ENCODE peak calls at places on chromosomes 3 and 15, in four cellular contexts. T is ovary, U is GM12878, K is tibial nerve. Q is an unnamed sample.

GRCh38 chr15:62503451-62503850 is 338.4 kb upstream of the C2CD4B start:
- DNase-seq in T (no peak), K (no peak), U (no peak), Q (no peak)

GRCh38 chr3:12175844-12176453 is 17.2 kb upstream of the TIMP4 start:
- DNase-seq in T (peak; percentile 76), K (peak; percentile 56), U (no peak), Q (peak; percentile 73)

GRCh38 chr3:29560031-29560430 is 279.2 kb downstream of the RBMS3 start:
- DNase-seq in K (no peak), U (no peak), T (no peak), Q (no peak)

GRCh38 chr3:100629728-100630127 is 20.3 kb downstream of the ADGRG7 start:
- DNase-seq in U (no peak), T (no peak), K (no peak), Q (no peak)

GRCh38 chr3:36992806-36993325 is at the start of gene EPM2AIP1:
- DNase-seq in K (no peak), T (peak; percentile 97), U (no peak), Q (no peak)

GRCh38 chr15:82936966-82937647 is 15.4 kb downstream of the HOMER2 start:
- DNase-seq in U (no peak), K (no peak), T (no peak), Q (no peak)

GRCh38 chr15:69092159-69092558 is 68.3 kb upstream of the GLCE start:
- DNase-seq in T (no peak), U (no peak), K (no peak), Q (no peak)

GRCh38 chr3:129315386-129315991 is 36.8 kb downstream of the HMCES start:
- DNase-seq in T (peak; percentile 67), U (no peak), K (no peak), Q (peak; percentile 44)

GRCh38 chr3:111252795-111253194 is 181.2 kb downstream of the NECTIN3 start:
- DNase-seq in T (no peak), U (no peak), K (no peak), Q (no peak)

GRCh38 chr3:135325726-135326245 is 530.7 kb downstream of the EPHB1 start:
- DNase-seq in T (no peak), U (no peak), K (no peak), Q (no peak)

GRCh38 chr15:19987389-19988048 is 554.1 kb downstream of the GOLGA6L6 start:
- DNase-seq in K (no peak), U (no peak), T (no peak), Q (no peak)

GRCh38 chr3:87320748-87321634 is 44.6 kb upstream of the POU1F1 start:
- DNase-seq in U (no peak), K (no peak), T (no peak), Q (no peak)

GRCh38 chr3:114393367-114394072 is 99.7 kb downstream of the TIGIT start:
- DNase-seq in K (no peak), U (no peak), T (no peak), Q (no peak)

GRCh38 chr3:13492048-13492447 is 11.9 kb downstream of the HDAC11 start:
- DNase-seq in K (no peak), U (no peak), T (peak; percentile 11), Q (no peak)

GRCh38 chr3:179473565-179473964 is 22.3 kb upstream of the GNB4 start:
- DNase-seq in K (no peak), U (no peak), T (no peak), Q (no peak)

GRCh38 chr3:179476215-179476614 is 24.9 kb upstream of the GNB4 start:
- DNase-seq in T (no peak), K (no peak), U (no peak), Q (no peak)

DNA sequence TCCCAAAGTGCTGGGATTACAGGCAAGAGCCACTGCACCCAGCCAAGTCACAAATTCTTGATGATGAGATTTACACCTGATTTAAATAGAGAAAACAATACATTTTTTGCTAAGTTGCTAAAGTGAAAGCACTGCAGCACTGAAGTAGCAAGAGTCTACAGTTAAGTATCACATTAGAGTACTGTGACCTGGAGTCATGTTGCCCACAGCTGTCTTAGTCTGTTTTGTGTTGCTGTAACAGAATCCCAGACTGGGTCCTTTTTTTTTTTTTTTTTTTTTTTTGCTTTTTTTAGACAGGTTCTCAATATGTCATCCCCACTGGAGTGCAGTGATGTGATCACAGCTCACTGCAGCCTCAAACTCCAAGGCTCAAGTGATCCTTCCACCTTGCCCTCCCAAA is 23.2 kb upstream of the GNB4 start:
- DNase-seq in U (no peak), T (no peak), K (no peak), Q (no peak)
- H3K27me3 ChIP-seq in U (no peaks in the 10 kb centered on the region), T (no peaks in the 10 kb centered on the region), K (no peaks in the 10 kb centered on the region), Q (no peaks in the 10 kb centered on the region)

DNA sequence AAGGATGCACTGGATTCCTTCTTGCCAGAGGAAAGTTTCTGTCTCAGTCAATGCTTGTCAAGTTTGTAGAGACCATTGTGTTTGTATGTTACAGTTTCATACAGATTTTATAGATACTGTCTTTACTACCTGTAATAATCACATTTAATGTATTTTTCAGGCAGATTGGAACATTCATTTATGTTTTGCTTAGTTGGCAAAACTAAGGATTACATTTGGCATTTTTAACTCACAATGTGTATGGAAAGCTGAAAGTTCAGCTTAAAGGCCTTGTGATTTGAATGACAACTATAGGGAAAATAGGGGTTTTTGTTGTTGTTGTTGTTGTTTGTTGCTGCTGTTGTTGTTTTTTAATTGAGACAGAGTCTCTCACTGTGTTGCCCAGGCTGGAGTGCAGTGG is 137.6 kb downstream of the VPS8 start:
- DNase-seq in K (no peak), U (no peak), T (no peak), Q (no peak)
- TF ChIP-seq POLR2A in K (no peak), U (no peak), T (no peak), Q (no peak)

DNA sequence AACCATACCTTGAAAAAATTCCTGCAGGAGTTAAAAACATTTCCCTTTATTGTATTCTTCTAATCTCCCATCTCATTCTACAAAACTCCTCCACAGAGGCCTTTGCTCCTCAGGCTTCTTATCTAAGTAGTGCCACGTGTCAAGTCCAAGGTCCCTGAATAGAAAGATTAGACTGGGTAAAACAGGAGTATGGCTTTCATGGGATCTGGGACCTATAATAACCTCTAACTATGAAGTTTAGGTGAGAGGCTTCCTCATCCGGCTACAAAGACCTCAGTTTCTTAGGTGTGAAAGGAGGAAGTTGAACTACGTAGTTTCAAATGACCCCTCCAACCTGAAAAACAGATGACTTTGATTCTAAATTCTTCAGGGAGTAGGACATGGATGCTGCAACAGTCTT is 20.0 kb downstream of the GPR15 start:
- DNase-seq in K (no peak), T (no peak), U (no peak), Q (no peak)
- TF ChIP-seq EP300 in K (no peak), T (no peak), U (peak; percentile 14), Q (no peak)

GRCh38 chr3:137769321-137770065 is 5.4 kb downstream of the SOX14 start:
- DNase-seq in K (no peak), T (no peak), U (no peak), Q (no peak)
- H3K27me3 ChIP-seq in K (no peaks in the 10 kb centered on the region), T (no peaks in the 10 kb centered on the region), U (peaks cover 22% of the 10 kb centered on the region), Q (peaks cover 41% of the 10 kb centered on the region)

GRCh38 chr3:141455603-141456327 is 31.1 kb upstream of the RASA2 start:
- DNase-seq in K (no peak), U (no peak), T (no peak), Q (no peak)

GRCh38 chr3:141454906-141455602 is 31.8 kb upstream of the RASA2 start:
- DNase-seq in K (no peak), T (no peak), U (peak; percentile 53), Q (no peak)

GRCh38 chr3:141452045-141452444 is 34.8 kb upstream of the RASA2 start:
- DNase-seq in T (no peak), K (no peak), U (peak; percentile 80), Q (no peak)

GRCh38 chr3:141452773-141453172 is 34.1 kb upstream of the RASA2 start:
- DNase-seq in U (no peak), K (no peak), T (no peak), Q (no peak)

GRCh38 chr3:141454055-141454454 is 32.8 kb upstream of the RASA2 start:
- DNase-seq in K (no peak), U (no peak), T (no peak), Q (no peak)
- TF ChIP-seq POLR2A in K (no peak), U (no peak), T (no peak), Q (no peak)

DNA sequence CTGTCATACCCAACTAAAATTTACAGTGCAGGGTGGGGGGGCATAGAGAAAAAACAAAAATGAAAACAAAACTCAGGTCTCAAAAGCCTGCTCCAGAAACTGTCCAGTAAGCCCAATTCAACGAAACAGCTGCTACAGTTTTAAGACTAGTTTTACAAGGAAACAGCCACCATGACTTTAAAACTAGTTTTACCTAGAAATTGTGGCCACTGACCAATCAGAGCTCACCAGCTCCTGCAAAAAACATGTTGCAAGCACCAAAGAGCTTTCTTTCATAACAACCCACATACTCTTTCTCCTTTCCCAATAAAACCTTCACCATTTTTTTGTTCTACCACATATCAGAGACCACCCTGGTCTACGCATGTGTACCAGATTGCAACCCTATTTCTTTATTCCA is 7.3 kb upstream of the CFAP91 start:
- DNase-seq in T (no peak), K (no peak), U (no peak), Q (no peak)
- TF ChIP-seq EP300 in T (no peak), K (no peak), U (no peak), Q (no peak)

Q was measured in stomach.